ENCODE peak calls at places on chromosomes 13 and 19, in six cellular contexts. U is breast epithelium; M is hepatocyte; R is IMR-90; O is psoas muscle; K is CD8-positive, alpha-beta T cell. T is an unnamed sample.

GRCh38 chr13:100139822-100140221 is 50.9 kb downstream of the PCCA start:
- DNase-seq in M (no peak), U (no peak), R (peak; percentile 67), O (no peak), K (no peak), T (no peak)

GRCh38 chr19:42095142-42095813 is 19.3 kb downstream of the ZNF574 start:
- DNase-seq in R (no peak), O (no peak), U (no peak), K (no peak), M (no peak), T (no peak)

GRCh38 chr13:42946927-42947326 is 45.1 kb downstream of the EPSTI1 start:
- DNase-seq in O (no peak), R (peak; percentile 25), M (no peak), K (no peak), U (no peak), T (no peak)

GRCh38 chr13:40193290-40194203 is 472.9 kb downstream of the FOXO1 start:
- DNase-seq in O (peak; percentile 40), M (no peak), U (no peak), R (no peak), K (no peak), T (no peak)

GRCh38 chr19:15280915-15281683 is 48.9 kb upstream of the EPHX3 start:
- DNase-seq in U (peak; percentile 68), M (peak; percentile 81), K (no peak), R (peak; percentile 89), O (peak; percentile 91), T (peak; percentile 87)

GRCh38 chr13:114067886-114068722 is 64.3 kb downstream of the RASA3 start:
- DNase-seq in M (no peak), K (peak; percentile 59), O (no peak), U (no peak), R (no peak), T (no peak)

GRCh38 chr19:3855321-3855720 is 13.5 kb downstream of the ZFR2 start:
- DNase-seq in R (no peak), O (no peak), K (no peak), M (no peak), U (no peak), T (no peak)

GRCh38 chr19:3268326-3268725 is 43.9 kb downstream of the CELF5 start:
- DNase-seq in M (no peak), K (no peak), U (no peak), O (no peak), R (no peak), T (no peak)

GRCh38 chr13:67134322-67135129 is 95.6 kb downstream of the PCDH9 start:
- DNase-seq in K (no peak), R (peak; percentile 25), U (no peak), M (no peak), O (no peak), T (no peak)

GRCh38 chr13:33490461-33491327 is 205.1 kb upstream of the STARD13 start:
- DNase-seq in O (no peak), U (no peak), M (no peak), K (no peak), R (no peak), T (no peak)

GRCh38 chr19:46970815-46971214 is 48.8 kb upstream of the NPAS1 start:
- DNase-seq in K (no peak), R (peak; percentile 73), U (no peak), O (no peak), M (no peak), T (no peak)

GRCh38 chr13:44713793-44714469 is 137.8 kb upstream of the TSC22D1 start:
- DNase-seq in K (no peak), O (peak; percentile 24), U (no peak), M (peak; percentile 26), R (peak; percentile 94), T (peak; percentile 85)

GRCh38 chr19:55672418-55672817 is 2.6 kb upstream of the EPN1 start:
- DNase-seq in U (no peak), O (no peak), M (no peak), R (peak; percentile 23), K (no peak), T (no peak)

GRCh38 chr19:4647676-4648644 is 8.6 kb downstream of the TNFAIP8L1 start:
- DNase-seq in K (no peak), R (no peak), M (no peak), U (no peak), O (peak; percentile 56), T (no peak)

GRCh38 chr19:50962245-50962644 is 7.1 kb downstream of the KLK6 start:
- DNase-seq in R (no peak), O (no peak), M (no peak), U (no peak), K (no peak), T (no peak)

GRCh38 chr13:50080856-50081105 is 65.5 kb downstream of the KCNRG start:
- DNase-seq in M (no peak), R (peak; percentile 27), O (no peak), K (no peak), U (no peak), T (no peak)

GRCh38 chr19:7673995-7674667 is 2.8 kb upstream of the MCEMP1 start:
- DNase-seq in U (no peak), O (peak; percentile 63), M (peak; percentile 68), K (no peak), R (peak; percentile 45), T (no peak)

GRCh38 chr13:44726777-44727176 is 150.6 kb upstream of the TSC22D1 start:
- DNase-seq in M (no peak), O (no peak), K (no peak), R (no peak), U (no peak), T (no peak)

GRCh38 chr19:51531349-51532315 is at the start of gene SIGLEC6:
- DNase-seq in U (no peak), K (no peak), O (peak; percentile 41), M (no peak), R (no peak), T (no peak)

GRCh38 chr13:31952641-31953380 is 78.8 kb upstream of the FRY start:
- DNase-seq in R (no peak), O (no peak), M (no peak), U (no peak), K (no peak), T (no peak)

GRCh38 chr19:38507551-38508127 is 74.1 kb downstream of the RYR1 start:
- DNase-seq in R (no peak), O (no peak), K (no peak), M (no peak), U (no peak), T (no peak)

GRCh38 chr13:83753912-83754624 is 128.2 kb downstream of the SLITRK1 start:
- DNase-seq in U (no peak), R (peak; percentile 37), K (no peak), O (no peak), M (no peak), T (no peak)

GRCh38 chr13:101115762-101116161 is 300.5 kb downstream of the NALCN start:
- DNase-seq in U (no peak), M (peak; percentile 19), R (no peak), K (no peak), O (no peak), T (no peak)

GRCh38 chr13:32266130-32266529 is 49.0 kb downstream of the ZAR1L start:
- DNase-seq in U (no peak), K (no peak), O (no peak), R (no peak), M (no peak), T (no peak)

GRCh38 chr13:110634558-110634957 is 19.2 kb downstream of the NAXD start:
- DNase-seq in R (peak; percentile 89), M (no peak), O (no peak), U (no peak), K (no peak), T (no peak)

GRCh38 chr13:51745236-51745635 is 58.7 kb downstream of the DHRS12 start:
- DNase-seq in O (no peak), R (no peak), U (no peak), M (no peak), K (no peak), T (no peak)

GRCh38 chr19:14375055-14375581 is 6.1 kb upstream of the ADGRE5 start:
- DNase-seq in U (no peak), R (no peak), K (peak; percentile 77), O (peak; percentile 37), M (no peak), T (no peak)

GRCh38 chr19:56404705-56405056 is 549 bp downstream of the ZNF583 start:
- DNase-seq in U (no peak), R (no peak), M (no peak), K (no peak), O (no peak), T (no peak)

GRCh38 chr19:49749055-49749716 is 13.9 kb downstream of the TSKS start:
- DNase-seq in U (no peak), O (no peak), M (no peak), K (no peak), R (peak; percentile 37), T (no peak)

GRCh38 chr13:79874396-79875360 is 393.7 kb downstream of the NDFIP2 start:
- DNase-seq in K (no peak), R (peak; percentile 48), U (no peak), M (no peak), O (no peak), T (no peak)

GRCh38 chr19:3573162-3573857 is 566 bp downstream of the HMG20B start:
- DNase-seq in R (no peak), K (no peak), M (peak; percentile 58), O (peak; percentile 28), U (no peak), T (no peak)

GRCh38 chr13:91406619-91407018 is 8.2 kb downstream of the GPC5 start:
- DNase-seq in M (peak; percentile 47), O (no peak), U (no peak), R (peak; percentile 35), K (no peak), T (no peak)

GRCh38 chr19:46648961-46649960 is 11.7 kb downstream of the DACT3 start:
- DNase-seq in O (no peak), R (no peak), U (no peak), K (no peak), M (no peak), T (no peak)

GRCh38 chr19:2394054-2394668 is 33.2 kb downstream of the TIMM13 start:
- DNase-seq in M (no peak), K (no peak), U (no peak), R (no peak), O (no peak), T (no peak)

GRCh38 chr13:81872581-81872980 is 1531.7 kb upstream of the SPRY2 start:
- DNase-seq in M (peak; percentile 53), U (no peak), R (no peak), K (no peak), O (no peak), T (no peak)
- TF ChIP-seq CTCF in M (peak; percentile 60), U (no peak), R (no peak), K (no peak), O (no peak), T (no peak)

GRCh38 chr13:19961484-19961883 is 3.0 kb downstream of the ZMYM2 start:
- DNase-seq in K (no peak), R (no peak), M (no peak), U (no peak), O (no peak), T (no peak)
- H3K4me3 ChIP-seq in K (no peak overlapping the region), R (no peak overlapping the region), M (peak overlapping the region; percentile 8), U (peak overlapping the region; percentile 5), O (peak overlapping the region; percentile 92), T (peak overlapping the region; percentile 42)

GRCh38 chr19:43504426-43505185 is at the start of gene PHLDB3:
- DNase-seq in K (no peak), O (peak; percentile 44), R (peak; percentile 9), U (peak; percentile 68), M (peak; percentile 77), T (peak; percentile 80)
- H3K27ac ChIP-seq in K (peak within 1 kb of the TSS; percentile 86), O (peak within 1 kb of the TSS; percentile 75), R (peak within 1 kb of the TSS; percentile 82), U (peak within 1 kb of the TSS; percentile 94), M (peak within 1 kb of the TSS; percentile 91), T (peak within 1 kb of the TSS; percentile 91)

GRCh38 chr19:58400916-58401824 is 5.7 kb downstream of the RNF225 start:
- DNase-seq in U (peak; percentile 100), O (peak; percentile 100), R (peak; percentile 99), M (peak; percentile 100), K (peak; percentile 99), T (peak; percentile 99)
- TF ChIP-seq CTCF in U (no peak), O (no peak), R (no peak), M (peak; percentile 13), K (no peak), T (no peak)